ENCODE peak calls at places on chromosomes 5 and 9, in four cellular contexts. O, L, Z and J are unnamed samples.

GRCh38 chr9:89022071-89022721 is 30.9 kb downstream of the S1PR3 start:
- DNase-seq in L (no peak), Z (peak; percentile 26), O (peak; percentile 68), J (no peak)

GRCh38 chr9:130114741-130115140 is 57.5 kb upstream of the NCS1 start:
- DNase-seq in O (no peak), L (no peak), Z (peak; percentile 64), J (no peak)

GRCh38 chr9:35070823-35071813 is 1.3 kb downstream of the VCP start:
- DNase-seq in L (no peak), O (peak; percentile 49), Z (peak; percentile 46), J (no peak)

GRCh38 chr5:2863675-2864433 is 112.4 kb upstream of the IRX2 start:
- DNase-seq in L (no peak), Z (no peak), O (no peak), J (no peak)

GRCh38 chr5:128671861-128672414 is 133.9 kb upstream of the FBN2 start:
- DNase-seq in Z (no peak), O (no peak), L (no peak), J (no peak)

GRCh38 chr9:114366334-114367128 is 21.3 kb downstream of the AKNA start:
- DNase-seq in L (no peak), Z (peak; percentile 92), O (no peak), J (no peak)

GRCh38 chr5:79876510-79876909 is 114.6 kb downstream of the MTX3 start:
- DNase-seq in O (no peak), L (no peak), Z (peak; percentile 7), J (no peak)

GRCh38 chr9:136964833-136965422 is 12.4 kb upstream of the PTGDS start:
- DNase-seq in L (no peak), O (no peak), Z (no peak), J (no peak)

GRCh38 chr5:37774912-37775483 is 64.8 kb downstream of the GDNF start:
- DNase-seq in O (peak; percentile 66), L (no peak), Z (peak; percentile 31), J (peak; percentile 80)

GRCh38 chr9:129679537-129679936 is 14.1 kb downstream of the PRRX2 start:
- DNase-seq in O (no peak), Z (no peak), L (no peak), J (no peak)

GRCh38 chr5:150672237-150672883 is 11.3 kb downstream of the MYOZ3 start:
- DNase-seq in O (peak; percentile 93), L (peak; percentile 89), Z (no peak), J (peak; percentile 84)

GRCh38 chr5:82058710-82059109 is 86.9 kb downstream of the ATG10 start:
- DNase-seq in Z (peak; percentile 18), L (no peak), O (no peak), J (no peak)

GRCh38 chr5:52760695-52761366 is 26.9 kb upstream of the ITGA1 start:
- DNase-seq in L (no peak), Z (no peak), O (no peak), J (no peak)

GRCh38 chr9:32811251-32811650 is 27.9 kb downstream of the TMEM215 start:
- DNase-seq in L (no peak), O (no peak), Z (no peak), J (no peak)

GRCh38 chr5:38299585-38299984 is 41.2 kb downstream of the EGFLAM start:
- DNase-seq in Z (no peak), L (no peak), O (no peak), J (no peak)

GRCh38 chr5:169567079-169567478 is 16.5 kb upstream of the SPDL1 start:
- DNase-seq in O (peak; percentile 29), Z (peak; percentile 10), L (peak; percentile 31), J (no peak)

GRCh38 chr5:169561883-169562282 is 21.7 kb upstream of the SPDL1 start:
- DNase-seq in O (no peak), L (no peak), Z (no peak), J (no peak)

GRCh38 chr5:169557838-169558237 is 25.7 kb upstream of the SPDL1 start:
- DNase-seq in Z (no peak), O (no peak), L (no peak), J (no peak)

GRCh38 chr5:169566202-169566601 is 17.4 kb upstream of the SPDL1 start:
- DNase-seq in Z (no peak), L (no peak), O (no peak), J (no peak)

GRCh38 chr5:169563369-169563768 is 20.2 kb upstream of the SPDL1 start:
- DNase-seq in L (no peak), O (no peak), Z (no peak), J (no peak)
- H4K5ac ChIP-seq in L (no peak overlapping the region), O (no peak overlapping the region), Z (no peak overlapping the region), J (no peak overlapping the region)

GRCh38 chr5:148816357-148816756 is 10.1 kb upstream of the ADRB2 start:
- DNase-seq in O (no peak), Z (no peak), L (no peak), J (no peak)
- H2BK120ac ChIP-seq in O (no peak overlapping the region), Z (no peak overlapping the region), L (no peak overlapping the region), J (no peak overlapping the region)

GRCh38 chr9:133638711-133639110 is 2.5 kb downstream of the DBH start:
- DNase-seq in L (no peak), Z (no peak), O (no peak), J (no peak)
- H4K5ac ChIP-seq in L (no peak overlapping the region), Z (no peak overlapping the region), O (no peak overlapping the region), J (no peak overlapping the region)

DNA sequence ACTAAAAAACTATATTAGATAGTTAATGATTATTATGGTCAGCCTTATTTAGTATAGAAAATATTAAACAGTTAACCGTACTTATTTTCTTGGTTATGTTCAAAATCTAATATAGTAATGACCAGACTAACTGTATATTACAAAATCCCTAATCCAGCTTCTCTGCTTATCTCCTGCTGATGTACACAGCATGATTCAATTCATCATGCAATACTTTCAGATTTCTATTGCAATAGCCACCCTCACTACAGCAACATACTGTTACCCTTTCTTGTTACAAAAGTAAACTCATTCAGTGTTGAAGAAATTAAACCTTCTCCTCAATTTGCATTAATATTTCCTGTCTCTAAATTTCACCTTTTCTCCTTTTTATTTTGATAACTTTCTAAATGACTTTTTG is 1375.0 kb upstream of the NUDT12 start:
- DNase-seq in O (no peak), L (no peak), Z (no peak), J (no peak)
- H2BK120ac ChIP-seq in O (no peak overlapping the region), L (no peak overlapping the region), Z (no peak overlapping the region), J (no peak overlapping the region)

GRCh38 chr5:59103303-59103702 is 520.4 kb downstream of the RAB3C start:
- DNase-seq in L (no peak), Z (no peak), O (no peak), J (no peak)

GRCh38 chr5:59102437-59102836 is 519.6 kb downstream of the RAB3C start:
- DNase-seq in Z (no peak), O (no peak), L (no peak), J (no peak)

GRCh38 chr5:59107692-59108091 is 524.8 kb downstream of the RAB3C start:
- DNase-seq in O (no peak), L (no peak), Z (no peak), J (no peak)

GRCh38 chr5:59100875-59101274 is 518.0 kb downstream of the RAB3C start:
- DNase-seq in Z (no peak), L (no peak), O (no peak), J (no peak)

GRCh38 chr5:59104400-59105117 is 521.7 kb downstream of the RAB3C start:
- DNase-seq in O (peak; percentile 71), Z (no peak), L (no peak), J (no peak)
- H4K5ac ChIP-seq in O (no peak overlapping the region), Z (no peak overlapping the region), L (no peak overlapping the region), J (no peak overlapping the region)

GRCh38 chr9:133685653-133686504 is 49.7 kb downstream of the DBH start:
- DNase-seq in O (no peak), L (no peak), Z (no peak), J (no peak)

GRCh38 chr9:133686642-133687575 is 50.7 kb downstream of the DBH start:
- DNase-seq in L (no peak), Z (no peak), O (no peak), J (no peak)

GRCh38 chr9:133682961-133683493 is 46.9 kb downstream of the DBH start:
- DNase-seq in L (no peak), Z (no peak), O (no peak), J (no peak)

GRCh38 chr9:133683494-133684460 is 47.6 kb downstream of the DBH start:
- DNase-seq in Z (peak; percentile 4), O (peak; percentile 79), L (no peak), J (no peak)

GRCh38 chr9:133684461-133685361 is 48.5 kb downstream of the DBH start:
- DNase-seq in O (no peak), Z (no peak), L (no peak), J (no peak)
- H2BK120ac ChIP-seq in O (no peak overlapping the region), Z (no peak overlapping the region), L (no peak overlapping the region), J (no peak overlapping the region)

GRCh38 chr5:59813761-59814562 is 79.6 kb downstream of the PDE4D start:
- DNase-seq in L (no peak), Z (peak; percentile 67), O (peak; percentile 80), J (no peak)

GRCh38 chr5:59819806-59820205 is 73.7 kb downstream of the PDE4D start:
- DNase-seq in Z (no peak), L (no peak), O (no peak), J (no peak)

GRCh38 chr5:59814563-59814872 is 79.0 kb downstream of the PDE4D start:
- DNase-seq in L (no peak), Z (no peak), O (no peak), J (no peak)

GRCh38 chr5:59816901-59817300 is 76.6 kb downstream of the PDE4D start:
- DNase-seq in Z (no peak), L (no peak), O (no peak), J (no peak)

DNA sequence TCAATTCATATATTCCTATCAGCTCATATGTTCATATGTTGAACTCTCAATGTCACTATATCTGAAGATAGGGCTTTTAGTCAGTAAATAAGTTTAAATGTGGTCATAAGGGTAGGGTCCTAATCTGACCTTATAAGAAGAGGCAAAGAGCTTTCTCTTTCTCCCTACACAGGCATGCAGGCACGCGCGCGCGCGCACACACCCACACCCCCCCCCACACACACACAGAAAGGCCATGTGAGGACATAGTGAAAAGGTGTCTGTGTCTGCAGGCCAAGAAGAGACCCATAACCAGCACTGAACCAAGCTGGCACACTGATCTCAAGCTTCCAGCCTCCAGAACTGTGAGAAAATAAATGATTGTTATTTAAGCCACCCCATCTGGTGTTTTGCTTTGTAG is 76.0 kb downstream of the PDE4D start:
- DNase-seq in L (no peak), Z (no peak), O (no peak), J (no peak)
- H4K5ac ChIP-seq in L (no peak overlapping the region), Z (no peak overlapping the region), O (no peak overlapping the region), J (no peak overlapping the region)

GRCh38 chr9:95102001-95102433 is 215.5 kb downstream of the FANCC start:
- DNase-seq in Z (no peak), L (no peak), O (no peak), J (no peak)
- H2BK120ac ChIP-seq in Z (no peak overlapping the region), L (no peak overlapping the region), O (no peak overlapping the region), J (no peak overlapping the region)